ENCODE peak calls at places on chromosomes 1 and 21, in six cellular contexts. V is myocyte; S is cardiac muscle cell; Y is stimulated activated CD4-positive, alpha-beta T cell treated with anti-CD3 and anti-CD28 coated beads, Interleukin-2, amount 100 ng/mL, for 48 hours; H is heart right ventricle; N is NCI-H2081 treated with DMSO at 0.1 percent for 48 hours. C is an unnamed sample.

GRCh38 chr1:204074274-204075115 is 1.6 kb downstream of the SOX13 start:
- DNase-seq in Y (no peak), N (no peak), S (peak; percentile 74), V (peak; percentile 81), H (peak; percentile 83), C (no peak)

GRCh38 chr1:182235952-182236650 is 155.5 kb downstream of the GLUL start:
- DNase-seq in H (peak; percentile 51), N (no peak), Y (no peak), S (peak; percentile 37), V (peak; percentile 98), C (no peak)

GRCh38 chr1:39170731-39171375 is 33.6 kb upstream of the MACF1 start:
- DNase-seq in S (peak; percentile 73), Y (no peak), N (no peak), V (peak; percentile 96), H (no peak), C (no peak)

GRCh38 chr1:227417622-227418245 is 99.4 kb upstream of the CDC42BPA start:
- DNase-seq in S (no peak), V (no peak), N (no peak), H (no peak), Y (no peak), C (no peak)

GRCh38 chr1:22349302-22350043 is 102.2 kb upstream of the ZBTB40 start:
- DNase-seq in V (no peak), N (no peak), Y (no peak), H (no peak), S (no peak), C (no peak)

GRCh38 chr21:37555672-37556261 is 189.2 kb downstream of the DYRK1A start:
- DNase-seq in V (peak; percentile 94), H (no peak), S (peak; percentile 69), Y (no peak), N (no peak), C (no peak)

GRCh38 chr1:23092447-23092846 is 73.2 kb downstream of the KDM1A start:
- DNase-seq in S (no peak), V (no peak), N (no peak), H (no peak), Y (no peak), C (no peak)

GRCh38 chr1:165355977-165356811 is at the start of gene LMX1A:
- DNase-seq in V (no peak), N (no peak), S (no peak), Y (no peak), H (no peak), C (no peak)

GRCh38 chr1:59761440-59761839 is 53.3 kb upstream of the HOOK1 start:
- DNase-seq in S (no peak), N (no peak), H (no peak), Y (no peak), V (peak; percentile 90), C (no peak)

GRCh38 chr1:184716158-184716557 is 38.5 kb downstream of the EDEM3 start:
- DNase-seq in V (no peak), S (no peak), H (no peak), Y (no peak), N (no peak), C (no peak)

GRCh38 chr1:211174375-211174774 is 40.4 kb upstream of the KCNH1 start:
- DNase-seq in N (no peak), S (no peak), H (no peak), V (no peak), Y (no peak), C (no peak)

GRCh38 chr1:227790868-227791267 is 24.6 kb upstream of the PRSS38 start:
- DNase-seq in Y (no peak), V (no peak), S (no peak), H (no peak), N (no peak), C (no peak)

GRCh38 chr1:25620211-25620610 is 3.6 kb downstream of the MAN1C1 start:
- DNase-seq in V (no peak), Y (no peak), H (no peak), N (no peak), S (no peak), C (no peak)

GRCh38 chr1:182608850-182609610 is 4.8 kb upstream of the RGS16 start:
- DNase-seq in V (peak; percentile 17), H (peak; percentile 36), S (no peak), Y (no peak), N (no peak), C (no peak)

GRCh38 chr1:245195398-245195797 is 40.6 kb downstream of the KIF26B start:
- DNase-seq in H (no peak), N (no peak), V (no peak), Y (no peak), S (no peak), C (no peak)

GRCh38 chr1:54114955-54115354 is 37.8 kb downstream of the CDCP2 start:
- DNase-seq in H (no peak), Y (no peak), V (no peak), N (no peak), S (no peak), C (no peak)

GRCh38 chr1:39238476-39238875 is 34.0 kb downstream of the MACF1 start:
- DNase-seq in S (peak; percentile 59), Y (no peak), V (peak; percentile 46), H (peak; percentile 67), N (no peak), C (no peak)

GRCh38 chr21:36035381-36035791 is 24.9 kb downstream of the SETD4 start:
- DNase-seq in V (peak; percentile 14), N (no peak), H (no peak), Y (no peak), S (peak; percentile 92), C (no peak)

GRCh38 chr1:18144921-18145699 is 37.5 kb downstream of the IGSF21 start:
- DNase-seq in N (no peak), H (no peak), S (no peak), V (no peak), Y (no peak), C (no peak)

C was measured in stimulated activated CD8-positive, alpha-beta memory T cell treated with anti-CD3 and anti-CD28 coated beads, Interleukin-15, amount 100 ng/mL, for 1 hour.